ENCODE peak calls at places on chromosomes 13 and 19, in six cellular contexts. X is CD8-positive, alpha-beta T cell; L is neural progenitor cell; F is ascending aorta; J is breast epithelium; V is ovary. T is an unnamed sample.

GRCh38 chr19:10855879-10856522 is 7.8 kb downstream of the C19orf38 start:
- DNase-seq in X (no peak), L (peak; percentile 44), F (no peak), J (no peak), V (no peak), T (no peak)

GRCh38 chr13:41590643-41591042 is 133.3 kb downstream of the RGCC start:
- DNase-seq in X (no peak), L (no peak), F (no peak), J (no peak), V (no peak), T (no peak)

GRCh38 chr19:9911524-9911923 is 24.8 kb downstream of the OLFM2 start:
- DNase-seq in X (no peak), L (no peak), F (no peak), J (no peak), V (no peak), T (no peak)

GRCh38 chr13:106156468-106156867 is 379.0 kb downstream of the EFNB2 start:
- DNase-seq in X (no peak), L (no peak), F (no peak), J (no peak), V (no peak), T (no peak)

GRCh38 chr19:39248806-39249205 is at the start of gene IFNL4:
- DNase-seq in X (no peak), L (no peak), F (no peak), J (no peak), V (no peak), T (no peak)

GRCh38 chr19:42311612-42312160 is 1.4 kb upstream of the TMEM145 start:
- DNase-seq in X (no peak), L (peak; percentile 45), F (no peak), J (no peak), V (no peak), T (no peak)

GRCh38 chr13:40190656-40191100 is 475.8 kb downstream of the FOXO1 start:
- DNase-seq in X (peak; percentile 75), L (peak; percentile 75), F (peak; percentile 37), J (peak; percentile 75), V (peak; percentile 52), T (peak; percentile 71)

GRCh38 chr13:101258071-101258470 is 158.2 kb downstream of the NALCN start:
- DNase-seq in X (no peak), L (peak; percentile 19), F (no peak), J (no peak), V (no peak), T (no peak)

GRCh38 chr13:45851171-45851889 is at the start of gene SIAH3:
- DNase-seq in X (no peak), L (peak; percentile 34), F (no peak), J (no peak), V (no peak), T (no peak)

GRCh38 chr19:49999371-50000010 is 25.7 kb downstream of the VRK3 start:
- DNase-seq in X (no peak), L (no peak), F (no peak), J (no peak), V (no peak), T (no peak)

GRCh38 chr13:94154362-94154761 is 325.1 kb downstream of the DCT start:
- DNase-seq in X (no peak), L (no peak), F (no peak), J (peak; percentile 30), V (no peak), T (no peak)

GRCh38 chr13:48302920-48303330 is 626 bp upstream of the RB1 start:
- DNase-seq in X (no peak), L (no peak), F (no peak), J (no peak), V (peak; percentile 27), T (no peak)

GRCh38 chr13:51276684-51277083 is 54.5 kb downstream of the FAM124A start:
- DNase-seq in X (no peak), L (no peak), F (no peak), J (peak; percentile 26), V (no peak), T (no peak)

GRCh38 chr19:33395561-33396550 is 22.3 kb downstream of the CEBPG start:
- DNase-seq in X (no peak), L (no peak), F (no peak), J (no peak), V (peak; percentile 69), T (no peak)

GRCh38 chr13:105144936-105145335 is 1390.5 kb downstream of the EFNB2 start:
- DNase-seq in X (no peak), L (no peak), F (no peak), J (no peak), V (no peak), T (no peak)

GRCh38 chr13:33109801-33110200 is 93.6 kb downstream of the KL start:
- DNase-seq in X (no peak), L (peak; percentile 31), F (no peak), J (no peak), V (no peak), T (no peak)

GRCh38 chr19:34925278-34925855 is 1.3 kb upstream of the ZNF30 start:
- DNase-seq in X (no peak), L (no peak), F (no peak), J (no peak), V (peak; percentile 21), T (no peak)

DNA sequence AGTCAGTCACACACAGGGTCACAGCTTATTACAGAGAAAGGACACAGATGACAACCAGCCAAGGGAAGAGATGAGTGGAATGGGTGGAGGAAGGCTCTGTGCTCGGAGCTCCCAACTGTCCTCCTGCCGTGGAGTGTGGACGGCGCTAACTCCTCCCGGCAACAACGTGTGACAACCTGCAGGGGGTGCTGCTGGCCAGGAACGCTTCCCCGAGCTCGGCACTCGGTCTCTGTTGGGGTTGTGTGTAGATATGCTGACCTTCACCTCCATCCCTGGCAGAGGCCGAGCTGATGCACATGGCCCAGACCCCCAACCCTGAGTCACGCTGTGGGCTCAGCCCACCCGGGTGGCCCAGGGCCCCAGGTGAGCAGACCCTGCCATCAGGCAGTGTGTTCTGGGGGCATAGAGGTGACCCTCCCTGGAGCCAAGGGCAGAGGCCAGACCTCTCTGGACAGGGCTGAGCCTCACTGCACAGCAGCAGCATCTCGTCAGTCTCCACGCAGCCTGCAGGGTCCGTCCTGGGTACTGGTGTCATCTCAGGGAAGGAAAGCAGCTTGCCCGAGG is 14.1 kb downstream of the ZNF444 start:
- DNase-seq in X (no peak), L (peak; percentile 62), F (no peak), J (no peak), V (no peak), T (no peak)
- TF ChIP-seq CTCF in X (peak; percentile 13), L (peak; percentile 57), F (no peak), J (no peak), V (no peak), T (peak; percentile 52)

GRCh38 chr19:932647-933552 is 7.1 kb downstream of the ARID3A start:
- DNase-seq in X (peak; percentile 41), L (peak; percentile 54), F (no peak), J (no peak), V (peak; percentile 86), T (peak; percentile 74)
- H3K4me1 ChIP-seq in X (peaks cover 30% of the 10 kb centered on the region), L (peaks cover 16% of the 10 kb centered on the region), F (peaks cover 26% of the 10 kb centered on the region), J (peaks cover 4% of the 10 kb centered on the region), V (peaks cover 25% of the 10 kb centered on the region), T (no peaks in the 10 kb centered on the region)

GRCh38 chr19:51713319-51714285 is 10.2 kb downstream of the HAS1 start:
- DNase-seq in X (no peak), L (no peak), F (no peak), J (no peak), V (no peak), T (no peak)

GRCh38 chr19:51712461-51713081 is 11.2 kb downstream of the HAS1 start:
- DNase-seq in X (no peak), L (peak; percentile 73), F (no peak), J (no peak), V (no peak), T (no peak)

GRCh38 chr19:51716925-51717324 is 6.9 kb downstream of the HAS1 start:
- DNase-seq in X (no peak), L (no peak), F (no peak), J (no peak), V (no peak), T (no peak)

GRCh38 chr19:51714848-51715247 is 8.9 kb downstream of the HAS1 start:
- DNase-seq in X (no peak), L (no peak), F (no peak), J (no peak), V (no peak), T (no peak)

DNA sequence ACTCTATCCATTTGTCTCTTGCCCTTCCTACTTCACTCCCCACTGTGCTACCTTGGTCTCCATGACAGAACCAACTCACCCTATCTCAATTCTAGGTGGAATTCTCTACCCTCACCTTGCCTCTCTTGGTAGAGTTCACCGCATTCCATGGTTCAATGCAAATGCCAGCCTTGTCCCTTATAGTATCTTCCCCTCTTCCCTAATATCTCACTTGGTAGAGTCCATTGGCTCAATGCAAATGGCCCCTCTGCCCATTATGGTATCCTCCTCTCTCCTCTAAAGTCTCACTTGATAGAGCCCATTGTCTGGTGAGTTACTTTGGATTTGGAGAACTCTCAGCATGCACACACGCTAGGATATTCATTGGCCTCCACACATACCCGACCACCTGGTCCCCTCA is 7.9 kb downstream of the HAS1 start:
- DNase-seq in X (no peak), L (no peak), F (no peak), J (no peak), V (no peak), T (no peak)
- H3K27me3 ChIP-seq in X (peaks cover 4% of the 10 kb centered on the region), L (peaks cover 70% of the 10 kb centered on the region), F (no peaks in the 10 kb centered on the region), J (peaks cover 8% of the 10 kb centered on the region), V (no peaks in the 10 kb centered on the region), T (no peaks in the 10 kb centered on the region)

DNA sequence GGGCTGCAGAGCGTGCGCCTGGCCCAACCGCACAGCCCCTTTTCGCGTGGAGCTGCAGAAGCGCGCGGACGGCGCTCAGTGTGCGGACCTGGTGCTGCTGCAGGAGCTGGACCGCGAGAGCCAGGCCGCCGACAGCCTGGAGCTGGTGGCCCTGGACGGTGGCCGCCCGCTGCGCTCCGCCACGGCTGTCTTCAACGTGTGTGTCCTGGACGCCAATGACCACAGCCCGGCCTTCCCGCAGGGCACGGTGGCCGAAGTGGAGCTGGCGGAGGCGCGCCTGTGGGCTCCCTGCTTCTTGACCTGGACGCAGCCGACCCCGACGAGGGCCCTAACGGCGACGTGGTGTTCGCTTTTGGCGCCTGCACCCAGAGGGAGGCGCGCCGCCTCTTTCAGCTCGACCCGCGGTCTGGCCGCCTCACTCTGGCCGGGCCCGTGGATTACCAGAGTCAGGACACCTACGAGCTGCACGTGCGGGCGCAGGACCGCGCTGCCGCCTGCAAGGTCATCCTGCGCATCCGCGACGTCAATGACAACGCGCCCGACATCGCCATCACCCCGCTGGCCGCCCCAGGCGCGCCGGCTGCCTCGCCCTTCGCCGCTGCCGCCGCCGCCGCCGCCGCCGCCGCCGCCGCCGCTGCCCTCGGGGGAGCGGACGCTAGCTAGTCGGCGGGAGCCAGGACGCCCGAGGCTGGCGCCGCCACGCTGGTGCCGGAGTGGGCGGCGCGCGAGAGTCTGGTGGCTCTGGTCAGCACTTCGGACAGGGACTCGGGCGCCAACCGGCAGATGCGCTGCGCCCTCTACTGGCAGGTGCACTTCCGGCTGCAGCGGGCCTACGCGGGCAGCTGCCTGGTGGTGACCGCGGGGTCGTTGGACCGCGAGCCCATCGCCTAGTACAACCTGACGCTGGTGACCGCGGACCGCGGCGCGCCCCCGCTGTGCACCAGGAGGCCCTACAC is 172.2 kb downstream of the OLFM4 start:
- DNase-seq in X (no peak), L (peak; percentile 96), F (no peak), J (no peak), V (no peak), T (no peak)
- TF ChIP-seq CTCF in X (no peak), L (peak; percentile 92), F (no peak), J (no peak), V (no peak), T (peak; percentile 65)

T was measured in right atrium auricular region.